ENCODE peak calls at places on chromosomes 12 and 14, in four cellular contexts. H, R, E and Y are unnamed samples.
A peak's percentile ranks its signal among the peaks of the same experiment; 100 is the strongest.

GRCh38 chr14:38762436-38762835 is 340.6 kb downstream of the SEC23A start:
- DNase-seq in H (no peak), R (no peak), E (no peak), Y (no peak)

GRCh38 chr12:110501378-110501721 is 561 bp downstream of the VPS29 start:
- DNase-seq in H (peak; percentile 62), R (no peak), E (peak; percentile 80), Y (peak; percentile 52)

GRCh38 chr14:65168840-65169239 is 66.5 kb upstream of the MAX start:
- DNase-seq in H (no peak), R (no peak), E (no peak), Y (no peak)

GRCh38 chr12:130920711-130921381 is 32.9 kb upstream of the ADGRD1 start:
- DNase-seq in H (no peak), R (no peak), E (no peak), Y (no peak)

GRCh38 chr14:50344116-50344775 is 32.1 kb downstream of the DMAC2L start:
- DNase-seq in H (no peak), R (no peak), E (no peak), Y (no peak)

GRCh38 chr14:100339757-100340453 is 16.8 kb downstream of the SLC25A47 start:
- DNase-seq in H (no peak), R (no peak), E (no peak), Y (no peak)

GRCh38 chr12:29153231-29153630 is 4.2 kb downstream of the FAR2 start:
- DNase-seq in H (no peak), R (no peak), E (no peak), Y (peak; percentile 67)

GRCh38 chr14:51441001-51441400 is 201.0 kb downstream of the TMX1 start:
- DNase-seq in H (no peak), R (no peak), E (no peak), Y (no peak)

GRCh38 chr12:6266431-6267006 is 44.0 kb upstream of the PLEKHG6 start:
- DNase-seq in H (no peak), R (no peak), E (no peak), Y (no peak)

GRCh38 chr14:25841226-25841625 is 756.6 kb downstream of the NOVA1 start:
- DNase-seq in H (no peak), R (no peak), E (no peak), Y (no peak)

GRCh38 chr12:55631743-55632142 is 4.9 kb upstream of the OR10P1 start:
- DNase-seq in H (no peak), R (no peak), E (no peak), Y (no peak)

GRCh38 chr12:46945591-46945990 is 119.8 kb upstream of the SLC38A4 start:
- DNase-seq in H (no peak), R (no peak), E (no peak), Y (no peak)

GRCh38 chr14:70726651-70727375 is 82.5 kb downstream of the MAP3K9 start:
- DNase-seq in H (no peak), R (no peak), E (no peak), Y (no peak)

GRCh38 chr14:33357225-33358010 is 418.7 kb downstream of the NPAS3 start:
- DNase-seq in H (no peak), R (no peak), E (no peak), Y (no peak)

GRCh38 chr12:132422057-132423043 is 67.6 kb upstream of the FBRSL1 start:
- DNase-seq in H (no peak), R (no peak), E (no peak), Y (no peak)

GRCh38 chr14:99891266-99891665 is 98.1 kb downstream of the EML1 start:
- DNase-seq in H (no peak), R (no peak), E (no peak), Y (no peak)

GRCh38 chr14:24634158-24634557 is at the start of gene GZMB:
- DNase-seq in H (no peak), R (no peak), E (no peak), Y (no peak)

GRCh38 chr12:51326762-51327439 is 2.9 kb upstream of the BIN2 start:
- DNase-seq in H (no peak), R (peak; percentile 31), E (peak; percentile 99), Y (peak; percentile 93)

GRCh38 chr12:12609692-12610091 is 2.0 kb upstream of the CREBL2 start:
- DNase-seq in H (no peak), R (no peak), E (no peak), Y (no peak)

GRCh38 chr14:32985881-32986280 is 47.2 kb downstream of the NPAS3 start:
- DNase-seq in H (no peak), R (no peak), E (no peak), Y (no peak)

GRCh38 chr12:31362759-31363415 is 36.9 kb upstream of the SINHCAF start:
- DNase-seq in H (no peak), R (no peak), E (peak; percentile 66), Y (peak; percentile 87)

GRCh38 chr12:56998981-56999380 is 7.4 kb downstream of the ZBTB39 start:
- DNase-seq in H (no peak), R (no peak), E (no peak), Y (no peak)

GRCh38 chr14:34926552-34926951 is 51.4 kb upstream of the BAZ1A start:
- DNase-seq in H (no peak), R (no peak), E (no peak), Y (no peak)

GRCh38 chr14:101349108-101349507 is 212.2 kb upstream of the DIO3 start:
- DNase-seq in H (no peak), R (no peak), E (no peak), Y (no peak)

GRCh38 chr12:58204086-58204485 is 262.7 kb downstream of the ATP23 start:
- DNase-seq in H (no peak), R (no peak), E (no peak), Y (no peak)

GRCh38 chr12:67692966-67693365 is 44.4 kb downstream of the DYRK2 start:
- DNase-seq in H (no peak), R (no peak), E (no peak), Y (no peak)

GRCh38 chr12:120887253-120888043 is 16.7 kb downstream of the SPPL3 start:
- DNase-seq in H (no peak), R (no peak), E (no peak), Y (no peak)